ENCODE peak calls at places on chromosomes 12 and 14, in eight cellular contexts. One of them, this sample, is unnamed.

GRCh38 chr12:22169281-22169824 is 123.3 kb downstream of the CMAS start:
- DNase-seq in AG10803: no peak
- DNase-seq in astrocyte of the spinal cord: no peak
- DNase-seq in heart left ventricle: no peak
- DNase-seq in tibial artery: no peak
- DNase-seq in HCT116: no peak
- DNase-seq in fibroblast of pulmonary artery: no peak
- DNase-seq in GM12878: no peak
- DNase-seq in this sample: no peak

GRCh38 chr12:6570264-6570887 is 2.3 kb upstream of the NOP2 start:
- DNase-seq in heart left ventricle: no peak
- DNase-seq in GM12878: no peak
- DNase-seq in tibial artery: no peak
- DNase-seq in fibroblast of pulmonary artery: peak
- DNase-seq in HCT116: peak
- DNase-seq in astrocyte of the spinal cord: peak
- DNase-seq in AG10803: peak
- DNase-seq in this sample: no peak

GRCh38 chr12:14635776-14636175 is 60.6 kb downstream of the GUCY2C start:
- DNase-seq in astrocyte of the spinal cord: peak
- DNase-seq in GM12878: no peak
- DNase-seq in AG10803: no peak
- DNase-seq in HCT116: no peak
- DNase-seq in heart left ventricle: no peak
- DNase-seq in tibial artery: no peak
- DNase-seq in fibroblast of pulmonary artery: peak
- DNase-seq in this sample: no peak

GRCh38 chr14:60958146-60958545 is 22.7 kb downstream of the TRMT5 start:
- DNase-seq in tibial artery: no peak
- DNase-seq in GM12878: no peak
- DNase-seq in heart left ventricle: no peak
- DNase-seq in HCT116: no peak
- DNase-seq in fibroblast of pulmonary artery: no peak
- DNase-seq in astrocyte of the spinal cord: no peak
- DNase-seq in AG10803: no peak
- DNase-seq in this sample: no peak

GRCh38 chr12:23340351-23340750 is 609.1 kb downstream of the SOX5 start:
- DNase-seq in astrocyte of the spinal cord: no peak
- DNase-seq in GM12878: no peak
- DNase-seq in tibial artery: no peak
- DNase-seq in AG10803: no peak
- DNase-seq in HCT116: no peak
- DNase-seq in fibroblast of pulmonary artery: no peak
- DNase-seq in heart left ventricle: no peak
- DNase-seq in this sample: no peak

GRCh38 chr12:103301642-103302620 is 193.8 kb downstream of the C12orf42 start:
- DNase-seq in HCT116: no peak
- DNase-seq in GM12878: no peak
- DNase-seq in tibial artery: no peak
- DNase-seq in AG10803: no peak
- DNase-seq in heart left ventricle: no peak
- DNase-seq in fibroblast of pulmonary artery: no peak
- DNase-seq in astrocyte of the spinal cord: no peak
- DNase-seq in this sample: no peak

GRCh38 chr14:38835874-38836273 is 267.2 kb downstream of the SEC23A start:
- DNase-seq in AG10803: no peak
- DNase-seq in tibial artery: no peak
- DNase-seq in heart left ventricle: no peak
- DNase-seq in GM12878: no peak
- DNase-seq in astrocyte of the spinal cord: no peak
- DNase-seq in HCT116: no peak
- DNase-seq in fibroblast of pulmonary artery: no peak
- DNase-seq in this sample: no peak

GRCh38 chr12:4997939-4998338 is 45.7 kb upstream of the KCNA5 start:
- DNase-seq in fibroblast of pulmonary artery: peak
- DNase-seq in GM12878: no peak
- DNase-seq in astrocyte of the spinal cord: peak
- DNase-seq in AG10803: peak
- DNase-seq in HCT116: no peak
- DNase-seq in tibial artery: peak
- DNase-seq in heart left ventricle: no peak
- DNase-seq in this sample: no peak

GRCh38 chr12:110244829-110245228 is 36.2 kb upstream of the ATP2A2 start:
- DNase-seq in AG10803: no peak
- DNase-seq in GM12878: no peak
- DNase-seq in HCT116: no peak
- DNase-seq in fibroblast of pulmonary artery: no peak
- DNase-seq in astrocyte of the spinal cord: no peak
- DNase-seq in tibial artery: no peak
- DNase-seq in heart left ventricle: peak
- DNase-seq in this sample: no peak

GRCh38 chr12:52249511-52250047 is 16.5 kb downstream of the KRT7 start:
- DNase-seq in heart left ventricle: no peak
- DNase-seq in GM12878: no peak
- DNase-seq in fibroblast of pulmonary artery: no peak
- DNase-seq in HCT116: no peak
- DNase-seq in tibial artery: no peak
- DNase-seq in AG10803: no peak
- DNase-seq in astrocyte of the spinal cord: no peak
- DNase-seq in this sample: no peak

GRCh38 chr14:99598774-99599173 is 5.2 kb downstream of the CCDC85C start:
- DNase-seq in fibroblast of pulmonary artery: no peak
- DNase-seq in AG10803: no peak
- DNase-seq in tibial artery: no peak
- DNase-seq in heart left ventricle: no peak
- DNase-seq in HCT116: no peak
- DNase-seq in GM12878: no peak
- DNase-seq in astrocyte of the spinal cord: no peak
- DNase-seq in this sample: no peak

GRCh38 chr12:100987552-100988277 is 193.1 kb downstream of the ANO4 start:
- DNase-seq in HCT116: peak
- DNase-seq in AG10803: peak
- DNase-seq in GM12878: peak
- DNase-seq in astrocyte of the spinal cord: peak
- DNase-seq in heart left ventricle: no peak
- DNase-seq in fibroblast of pulmonary artery: peak
- DNase-seq in tibial artery: no peak
- DNase-seq in this sample: peak

GRCh38 chr12:92912052-92912451 is 17.0 kb downstream of the EEA1 start:
- DNase-seq in heart left ventricle: no peak
- DNase-seq in HCT116: no peak
- DNase-seq in fibroblast of pulmonary artery: no peak
- DNase-seq in astrocyte of the spinal cord: peak
- DNase-seq in AG10803: peak
- DNase-seq in GM12878: no peak
- DNase-seq in tibial artery: no peak
- DNase-seq in this sample: no peak

GRCh38 chr12:121718653-121719239 is 6.2 kb downstream of the TMEM120B start:
- DNase-seq in GM12878: no peak
- DNase-seq in astrocyte of the spinal cord: no peak
- DNase-seq in fibroblast of pulmonary artery: no peak
- DNase-seq in heart left ventricle: no peak
- DNase-seq in tibial artery: no peak
- DNase-seq in HCT116: no peak
- DNase-seq in AG10803: no peak
- DNase-seq in this sample: no peak

GRCh38 chr14:104708606-104709268 is 15.3 kb upstream of the ADSS1 start:
- DNase-seq in HCT116: no peak
- DNase-seq in GM12878: no peak
- DNase-seq in fibroblast of pulmonary artery: peak
- DNase-seq in astrocyte of the spinal cord: peak
- DNase-seq in AG10803: peak
- DNase-seq in heart left ventricle: peak
- DNase-seq in tibial artery: peak
- DNase-seq in this sample: no peak

GRCh38 chr14:53956427-53957201 is at the start of gene BMP4:
- DNase-seq in fibroblast of pulmonary artery: peak
- DNase-seq in AG10803: no peak
- DNase-seq in astrocyte of the spinal cord: peak
- DNase-seq in HCT116: peak
- DNase-seq in tibial artery: peak
- DNase-seq in GM12878: no peak
- DNase-seq in heart left ventricle: peak
- DNase-seq in this sample: no peak

GRCh38 chr14:99321236-99321925 is 49.4 kb upstream of the BCL11B start:
- DNase-seq in fibroblast of pulmonary artery: no peak
- DNase-seq in heart left ventricle: no peak
- DNase-seq in HCT116: no peak
- DNase-seq in AG10803: no peak
- DNase-seq in astrocyte of the spinal cord: no peak
- DNase-seq in tibial artery: no peak
- DNase-seq in GM12878: no peak
- DNase-seq in this sample: no peak

GRCh38 chr12:114963846-114964245 is 279.9 kb upstream of the TBX3 start:
- DNase-seq in AG10803: peak
- DNase-seq in heart left ventricle: no peak
- DNase-seq in astrocyte of the spinal cord: no peak
- DNase-seq in HCT116: no peak
- DNase-seq in GM12878: no peak
- DNase-seq in tibial artery: no peak
- DNase-seq in fibroblast of pulmonary artery: no peak
- DNase-seq in this sample: no peak

DNA sequence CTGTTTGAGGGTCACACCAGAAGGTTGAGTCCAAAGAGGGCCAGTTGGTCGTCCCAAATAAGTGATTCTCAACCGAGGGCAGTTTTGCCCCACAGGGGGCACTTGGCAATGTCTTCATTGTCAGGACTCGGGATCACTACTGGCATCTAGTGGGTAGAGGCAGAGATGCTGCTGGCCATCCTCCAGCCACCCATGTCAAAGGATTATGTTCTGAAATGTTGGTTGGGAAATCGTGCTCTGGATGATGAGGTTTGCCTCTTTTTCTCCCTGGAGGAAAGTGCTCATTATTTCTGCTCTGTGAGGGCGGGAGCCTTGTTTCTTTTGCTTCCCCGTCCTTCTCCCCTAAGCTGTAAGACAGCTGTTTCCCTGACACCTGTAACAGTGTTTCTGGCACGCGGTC is 3.6 kb downstream of the ZNF839 start:
- DNase-seq in GM12878: no peak
- DNase-seq in HCT116: peak
- DNase-seq in AG10803: peak
- DNase-seq in fibroblast of pulmonary artery: peak
- DNase-seq in tibial artery: peak
- DNase-seq in heart left ventricle: no peak
- DNase-seq in astrocyte of the spinal cord: peak
- DNase-seq in this sample: no peak
- TF ChIP-seq CTCF in GM12878: peak
- TF ChIP-seq CTCF in HCT116: peak
- TF ChIP-seq CTCF in AG10803: peak
- TF ChIP-seq CTCF in fibroblast of pulmonary artery: peak
- TF ChIP-seq CTCF in tibial artery: peak
- TF ChIP-seq CTCF in heart left ventricle: peak
- TF ChIP-seq CTCF in astrocyte of the spinal cord: peak
- TF ChIP-seq CTCF in this sample: peak

DNA sequence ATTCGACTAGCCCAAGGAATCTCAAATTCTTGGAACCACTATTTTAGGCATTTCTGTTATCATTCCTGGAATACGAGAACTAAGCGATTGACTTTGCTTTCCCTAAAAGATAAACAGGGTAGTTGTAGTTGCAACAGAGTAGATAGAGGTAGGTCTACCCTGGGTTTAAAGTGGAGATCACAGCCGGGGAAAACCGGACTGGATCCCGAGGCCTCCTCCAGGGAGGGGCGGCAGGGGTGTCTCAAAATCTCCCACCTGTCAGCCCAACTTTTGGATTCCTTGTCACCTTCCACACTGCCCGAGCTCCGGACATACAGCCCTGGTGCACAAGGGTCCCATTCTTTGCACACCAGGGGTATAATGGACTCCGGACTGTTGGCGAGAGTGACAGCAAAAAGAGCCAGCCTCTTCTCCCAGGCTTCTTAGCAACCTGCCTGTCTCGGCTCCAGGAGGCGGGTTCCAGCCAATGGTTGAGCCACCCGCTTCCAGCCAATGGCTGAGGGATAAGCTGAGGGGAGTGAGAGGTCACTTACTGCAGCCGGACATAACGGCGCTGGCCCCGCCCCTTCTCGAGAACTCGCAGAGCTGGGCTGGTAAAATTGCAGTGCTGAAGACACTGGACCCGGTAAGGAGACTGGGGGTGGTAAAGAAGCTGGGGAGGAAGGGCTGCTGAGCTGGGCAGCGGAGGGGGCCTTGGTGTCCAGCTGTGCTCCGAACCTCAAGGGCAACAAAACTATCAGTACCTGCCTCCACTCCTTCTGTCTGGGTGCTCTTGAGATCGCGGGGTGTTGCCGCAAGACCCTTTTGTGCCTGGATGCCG is at the start of gene SUOX:
- DNase-seq in AG10803: peak
- DNase-seq in astrocyte of the spinal cord: peak
- DNase-seq in fibroblast of pulmonary artery: peak
- DNase-seq in HCT116: peak
- DNase-seq in heart left ventricle: peak
- DNase-seq in tibial artery: peak
- DNase-seq in GM12878: peak
- DNase-seq in this sample: peak
- H3K4me3 ChIP-seq in AG10803: peak
- H3K4me3 ChIP-seq in astrocyte of the spinal cord: peak
- H3K4me3 ChIP-seq in fibroblast of pulmonary artery: peak
- H3K4me3 ChIP-seq in HCT116: peak
- H3K4me3 ChIP-seq in heart left ventricle: peak
- H3K4me3 ChIP-seq in tibial artery: peak
- H3K4me3 ChIP-seq in GM12878: peak
- H3K4me3 ChIP-seq in this sample: peak

DNA sequence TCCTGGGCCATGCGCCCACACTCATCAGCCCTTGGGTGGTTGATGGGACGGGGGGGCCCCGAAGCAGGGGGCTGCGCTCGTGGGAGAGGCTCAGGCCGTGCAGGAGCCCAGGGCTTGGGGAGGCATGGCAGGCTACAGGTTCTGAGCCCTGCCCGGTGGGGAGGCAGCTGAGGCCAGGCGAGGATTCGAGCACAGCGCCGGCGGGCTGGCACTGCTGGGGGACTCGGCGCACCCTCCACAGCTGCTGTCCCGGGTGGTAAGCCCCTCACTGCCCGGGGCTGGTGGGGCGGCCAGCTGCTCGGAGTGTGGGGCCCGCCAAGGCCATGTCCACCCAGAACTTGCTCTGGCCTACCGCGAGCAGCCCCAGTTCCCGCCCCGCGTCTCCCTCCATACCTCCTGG is 295.8 kb upstream of the SEL1L start:
- DNase-seq in fibroblast of pulmonary artery: no peak
- DNase-seq in astrocyte of the spinal cord: no peak
- DNase-seq in GM12878: no peak
- DNase-seq in AG10803: no peak
- DNase-seq in tibial artery: no peak
- DNase-seq in HCT116: no peak
- DNase-seq in heart left ventricle: no peak
- DNase-seq in this sample: no peak
- TF ChIP-seq CTCF in fibroblast of pulmonary artery: no peak
- TF ChIP-seq CTCF in astrocyte of the spinal cord: no peak
- TF ChIP-seq CTCF in GM12878: no peak
- TF ChIP-seq CTCF in AG10803: no peak
- TF ChIP-seq CTCF in tibial artery: no peak
- TF ChIP-seq CTCF in HCT116: no peak
- TF ChIP-seq CTCF in heart left ventricle: no peak
- TF ChIP-seq CTCF in this sample: no peak

DNA sequence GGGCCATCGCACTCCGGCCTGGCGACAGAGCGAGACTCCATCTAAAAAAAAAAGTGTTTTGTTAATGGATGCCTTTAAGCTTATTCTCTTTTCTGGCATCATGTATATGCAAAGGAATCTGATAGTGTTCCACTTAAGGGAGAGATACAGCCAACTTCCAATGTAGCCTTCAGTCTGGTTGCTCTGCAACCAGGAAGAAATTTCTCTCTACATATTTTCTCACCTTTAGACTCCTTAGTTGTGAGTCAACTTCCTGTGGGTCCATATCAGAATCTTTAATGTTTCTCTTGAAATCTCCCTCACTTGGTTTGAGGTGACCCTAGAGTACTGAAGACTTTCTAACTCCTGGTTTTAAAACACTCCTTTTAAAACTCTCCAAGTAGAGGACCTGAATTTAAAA is 340.4 kb downstream of the SLC6A15 start:
- DNase-seq in GM12878: no peak
- DNase-seq in astrocyte of the spinal cord: no peak
- DNase-seq in fibroblast of pulmonary artery: no peak
- DNase-seq in heart left ventricle: no peak
- DNase-seq in AG10803: no peak
- DNase-seq in HCT116: no peak
- DNase-seq in tibial artery: no peak
- DNase-seq in this sample: no peak
- H3K4me3 ChIP-seq in GM12878: no peak
- H3K4me3 ChIP-seq in astrocyte of the spinal cord: no peak
- H3K4me3 ChIP-seq in fibroblast of pulmonary artery: no peak
- H3K4me3 ChIP-seq in heart left ventricle: no peak
- H3K4me3 ChIP-seq in AG10803: no peak
- H3K4me3 ChIP-seq in HCT116: no peak
- H3K4me3 ChIP-seq in tibial artery: no peak
- H3K4me3 ChIP-seq in this sample: no peak

This sample was measured in GM12864.